ENCODE peak calls at places on chromosome 16, in nine cellular contexts. C is skeletal muscle cell; F is mucosa of descending colon; U is CD4-positive, CD25-positive, alpha-beta regulatory T cell; V is C1 segment of cervical spinal cord; H is WTC11; M is Peyer's patch; B is transverse colon; I is stimulated activated CD4-positive, alpha-beta T cell treated with anti-CD3 and anti-CD28 coated beads, TNF-alpha, amount 100 ng/mL, for 4 hours. T is an unnamed sample.

GRCh38 chr16:31696968-31697743 is 169.5 kb downstream of the AHSP start:
- DNase-seq in C (peak), F (peak), U (no peak), V (no peak), H (no peak), M (no peak), B (no peak), I (no peak), T (peak)

GRCh38 chr16:11833951-11834695 is 17.2 kb downstream of the RSL1D1 start:
- DNase-seq in C (peak), F (no peak), U (no peak), V (no peak), H (no peak), M (no peak), B (no peak), I (no peak), T (no peak)

GRCh38 chr16:3095869-3096268 is 3.2 kb downstream of the ZSCAN10 start:
- DNase-seq in C (no peak), F (peak), U (peak), V (no peak), H (no peak), M (peak), B (peak), I (no peak), T (peak)

GRCh38 chr16:50153648-50154368 is 702 bp downstream of the TENT4B start:
- DNase-seq in C (no peak), F (peak), U (peak), V (peak), H (peak), M (peak), B (no peak), I (no peak), T (peak)

GRCh38 chr16:54210437-54211081 is 76.0 kb downstream of the IRX3 start:
- DNase-seq in C (no peak), F (no peak), U (no peak), V (no peak), H (no peak), M (no peak), B (no peak), I (no peak), T (no peak)

GRCh38 chr16:9159839-9160550 is 68.6 kb downstream of the HAPSTR1 start:
- DNase-seq in C (peak), F (peak), U (peak), V (peak), H (peak), M (no peak), B (peak), I (no peak), T (peak)

GRCh38 chr16:11916524-11917285 is 949 bp upstream of the GSPT1 start:
- DNase-seq in C (no peak), F (peak), U (no peak), V (no peak), H (no peak), M (no peak), B (peak), I (no peak), T (no peak)

GRCh38 chr16:81621496-81621895 is 157.6 kb upstream of the PLCG2 start:
- DNase-seq in C (no peak), F (no peak), U (no peak), V (no peak), H (no peak), M (no peak), B (no peak), I (no peak), T (no peak)

GRCh38 chr16:19130852-19131808 is 17.4 kb downstream of the ITPRIPL2 start:
- DNase-seq in C (peak), F (no peak), U (no peak), V (peak), H (no peak), M (no peak), B (no peak), I (no peak), T (no peak)

GRCh38 chr16:78768723-78769122 is 669.3 kb downstream of the WWOX start:
- DNase-seq in C (no peak), F (no peak), U (peak), V (no peak), H (no peak), M (no peak), B (no peak), I (no peak), T (peak)

GRCh38 chr16:10791048-10791447 is 27.5 kb downstream of the TVP23A start:
- DNase-seq in C (no peak), F (no peak), U (no peak), V (no peak), H (no peak), M (no peak), B (no peak), I (no peak), T (no peak)

GRCh38 chr16:26802440-26802839 is 264.3 kb upstream of the C16orf82 start:
- DNase-seq in C (no peak), F (no peak), U (no peak), V (no peak), H (no peak), M (no peak), B (no peak), I (no peak), T (no peak)

GRCh38 chr16:31700200-31700529 is 172.5 kb downstream of the AHSP start:
- DNase-seq in C (peak), F (no peak), U (no peak), V (no peak), H (no peak), M (no peak), B (no peak), I (no peak), T (no peak)

GRCh38 chr16:20774703-20775362 is 11.0 kb downstream of the ACSM3 start:
- DNase-seq in C (peak), F (peak), U (peak), V (no peak), H (peak), M (peak), B (peak), I (peak), T (peak)

GRCh38 chr16:82657786-82658185 is 31.0 kb downstream of the CDH13 start:
- DNase-seq in C (no peak), F (no peak), U (no peak), V (no peak), H (no peak), M (no peak), B (no peak), I (no peak), T (no peak)

GRCh38 chr16:10256855-10257641 is 74.8 kb upstream of the GRIN2A start:
- DNase-seq in C (peak), F (peak), U (peak), V (no peak), H (peak), M (peak), B (peak), I (peak), T (peak)

GRCh38 chr16:53999841-54000240 is 286.7 kb downstream of the IRX3 start:
- DNase-seq in C (peak), F (no peak), U (no peak), V (no peak), H (no peak), M (no peak), B (no peak), I (no peak), T (no peak)

GRCh38 chr16:66512589-66513404 is 37.1 kb downstream of the TK2 start:
- DNase-seq in C (no peak), F (no peak), U (no peak), V (no peak), H (no peak), M (peak), B (no peak), I (no peak), T (no peak)

GRCh38 chr16:70438325-70438982 is 446 bp downstream of the ST3GAL2 start:
- DNase-seq in C (no peak), F (peak), U (no peak), V (no peak), H (peak), M (no peak), B (peak), I (no peak), T (no peak)

GRCh38 chr16:54442864-54443263 is 156.3 kb upstream of the IRX3 start:
- DNase-seq in C (no peak), F (no peak), U (no peak), V (no peak), H (no peak), M (no peak), B (no peak), I (no peak), T (no peak)

GRCh38 chr16:1184156-1184868 is 31.4 kb downstream of the CACNA1H start:
- DNase-seq in C (no peak), F (no peak), U (no peak), V (no peak), H (no peak), M (no peak), B (peak), I (no peak), T (no peak)